ENCODE peak calls at places on chromosome 11, in four cellular contexts. P, T, E and O are unnamed samples.

GRCh38 chr11:64245797-64246623 is 733 bp downstream of the PPP1R14B start:
- DNase-seq in P (peak; percentile 50), T (peak; percentile 80), E (peak; percentile 87), O (peak; percentile 49)

GRCh38 chr11:11916981-11917399 is 75.2 kb downstream of the USP47 start:
- DNase-seq in P (peak; percentile 37), T (no peak), E (peak; percentile 11), O (peak; percentile 43)

GRCh38 chr11:122676638-122677037 is 21.1 kb downstream of the UBASH3B start:
- DNase-seq in P (no peak), T (no peak), E (no peak), O (no peak)

GRCh38 chr11:108466405-108466804 is 924 bp downstream of the C11orf65 start:
- DNase-seq in P (no peak), T (no peak), E (no peak), O (no peak)

GRCh38 chr11:118152552-118153471 is at the start of gene SCN4B:
- DNase-seq in P (peak; percentile 6), T (no peak), E (peak; percentile 88), O (no peak)

GRCh38 chr11:46918087-46918751 is at the start of gene LRP4:
- DNase-seq in P (no peak), T (peak; percentile 45), E (peak; percentile 68), O (no peak)

GRCh38 chr11:62747475-62748160 is 6.3 kb downstream of the ZBTB3 start:
- DNase-seq in P (no peak), T (no peak), E (no peak), O (no peak)

GRCh38 chr11:77142091-77142975 is 14.3 kb downstream of the MYO7A start:
- DNase-seq in P (no peak), T (no peak), E (no peak), O (no peak)

GRCh38 chr11:113468666-113469345 is 6.4 kb downstream of the DRD2 start:
- DNase-seq in P (no peak), T (no peak), E (no peak), O (no peak)